ENCODE peak calls at places on chromosomes 12 and 14, in seven cellular contexts. D, P, I, L, A, O and G are unnamed samples. For H3K27me3, the result is how much of the 10 kb centered on the place peaks cover.

GRCh38 chr14:38089123-38089522 is 118.6 kb upstream of the SSTR1 start:
- DNase-seq in D (no peak), P (no peak), I (no peak), L (no peak), A (no peak), O (no peak), G (no peak)

GRCh38 chr12:75889214-75889613 is 142.4 kb downstream of the PHLDA1 start:
- DNase-seq in D (no peak), P (no peak), I (no peak), L (peak), A (peak), O (no peak), G (no peak)

GRCh38 chr12:70190252-70191010 is 52.8 kb upstream of the CNOT2 start:
- DNase-seq in D (no peak), P (no peak), I (no peak), L (no peak), A (no peak), O (no peak), G (peak)

GRCh38 chr14:105086833-105087307 is 21.6 kb upstream of the GPR132 start:
- DNase-seq in D (peak), P (peak), I (peak), L (peak), A (peak), O (peak), G (peak)

GRCh38 chr12:49301759-49302158 is 6.8 kb downstream of the PRPH start:
- DNase-seq in D (no peak), P (no peak), I (no peak), L (peak), A (no peak), O (no peak), G (no peak)

GRCh38 chr14:65792208-65792905 is 379.8 kb downstream of the FUT8 start:
- DNase-seq in D (no peak), P (no peak), I (no peak), L (peak), A (no peak), O (no peak), G (peak)

GRCh38 chr12:93857279-93857894 is 180.2 kb downstream of the CRADD start:
- DNase-seq in D (no peak), P (no peak), I (no peak), L (no peak), A (no peak), O (no peak), G (peak)

GRCh38 chr14:22865424-22866215 is 5.9 kb upstream of the LRP10 start:
- DNase-seq in D (no peak), P (no peak), I (no peak), L (peak), A (peak), O (no peak), G (no peak)

GRCh38 chr12:54127538-54128259 is 61.1 kb downstream of the SMUG1 start:
- DNase-seq in D (no peak), P (no peak), I (no peak), L (no peak), A (no peak), O (no peak), G (no peak)

GRCh38 chr12:54125950-54126695 is 62.7 kb downstream of the SMUG1 start:
- DNase-seq in D (peak), P (peak), I (no peak), L (no peak), A (peak), O (peak), G (no peak)

GRCh38 chr12:54129028-54129903 is 59.5 kb downstream of the SMUG1 start:
- DNase-seq in D (no peak), P (no peak), I (no peak), L (no peak), A (no peak), O (no peak), G (no peak)

GRCh38 chr12:54126696-54127537 is 61.9 kb downstream of the SMUG1 start:
- DNase-seq in D (no peak), P (peak), I (peak), L (peak), A (peak), O (peak), G (no peak)

GRCh38 chr12:54128466-54128865 is 60.3 kb downstream of the SMUG1 start:
- DNase-seq in D (no peak), P (no peak), I (no peak), L (peak), A (peak), O (no peak), G (no peak)
- H3K27me3 ChIP-seq in D (under half), P (under half), I (half or more), L (half or more), A (half or more), O (under half), G (under half)

GRCh38 chr14:60512952-60513554 is 4.1 kb downstream of the SIX6 start:
- DNase-seq in D (no peak), P (no peak), I (no peak), L (peak), A (peak), O (no peak), G (no peak)

GRCh38 chr14:60510976-60511599 is 2.1 kb downstream of the SIX6 start:
- DNase-seq in D (no peak), P (no peak), I (no peak), L (no peak), A (peak), O (no peak), G (no peak)

GRCh38 chr14:60514378-60515243 is 5.7 kb downstream of the SIX6 start:
- DNase-seq in D (no peak), P (no peak), I (no peak), L (peak), A (peak), O (peak), G (peak)

GRCh38 chr14:60515244-60515695 is 6.3 kb downstream of the SIX6 start:
- DNase-seq in D (no peak), P (no peak), I (no peak), L (no peak), A (no peak), O (no peak), G (no peak)

GRCh38 chr14:60515696-60516284 is 6.8 kb downstream of the SIX6 start:
- DNase-seq in D (no peak), P (no peak), I (no peak), L (peak), A (peak), O (no peak), G (no peak)
- H3K27me3 ChIP-seq in D (under half), P (under half), I (half or more), L (under half), A (half or more), O (under half), G (half or more)

DNA sequence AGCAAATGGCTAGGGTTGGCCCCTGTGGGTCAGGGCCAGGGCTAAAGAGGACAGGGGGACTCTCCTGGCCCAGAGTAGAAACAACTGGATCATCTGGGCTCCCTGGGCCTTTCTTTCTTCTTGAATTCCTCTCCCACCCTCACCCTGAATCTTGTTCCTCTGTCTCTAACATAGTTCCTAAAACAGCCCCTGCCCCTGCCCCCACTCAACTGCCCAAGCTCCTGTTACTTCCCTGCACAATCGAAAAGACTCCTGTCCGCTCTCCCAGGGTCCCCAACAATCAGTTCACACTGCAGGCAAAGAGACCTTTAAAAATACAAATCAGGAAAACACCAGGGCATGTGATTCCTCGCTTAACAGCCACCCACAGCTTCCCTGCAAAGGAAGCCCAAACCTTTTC is 18.0 kb upstream of the ANKRD33 start:
- DNase-seq in D (no peak), P (no peak), I (no peak), L (no peak), A (no peak), O (no peak), G (no peak)
- H3K27me3 ChIP-seq in D (under half), P (under half), I (under half), L (under half), A (half or more), O (under half), G (under half)

GRCh38 chr14:56812364-56813103 is 2.3 kb upstream of the OTX2 start:
- DNase-seq in D (no peak), P (no peak), I (no peak), L (no peak), A (peak), O (peak), G (no peak)
- H3K27me3 ChIP-seq in D (under half), P (under half), I (half or more), L (under half), A (under half), O (under half), G (half or more)

GRCh38 chr14:52356025-52356424 is 41.9 kb downstream of the PTGER2 start:
- DNase-seq in D (no peak), P (no peak), I (no peak), L (no peak), A (no peak), O (no peak), G (no peak)

GRCh38 chr14:52355016-52355430 is 40.9 kb downstream of the PTGER2 start:
- DNase-seq in D (no peak), P (no peak), I (no peak), L (no peak), A (peak), O (no peak), G (peak)

GRCh38 chr14:52355526-52355925 is 41.4 kb downstream of the PTGER2 start:
- DNase-seq in D (no peak), P (no peak), I (no peak), L (no peak), A (no peak), O (no peak), G (no peak)

GRCh38 chr14:52352546-52352945 is 38.4 kb downstream of the PTGER2 start:
- DNase-seq in D (no peak), P (no peak), I (no peak), L (no peak), A (no peak), O (no peak), G (no peak)

DNA sequence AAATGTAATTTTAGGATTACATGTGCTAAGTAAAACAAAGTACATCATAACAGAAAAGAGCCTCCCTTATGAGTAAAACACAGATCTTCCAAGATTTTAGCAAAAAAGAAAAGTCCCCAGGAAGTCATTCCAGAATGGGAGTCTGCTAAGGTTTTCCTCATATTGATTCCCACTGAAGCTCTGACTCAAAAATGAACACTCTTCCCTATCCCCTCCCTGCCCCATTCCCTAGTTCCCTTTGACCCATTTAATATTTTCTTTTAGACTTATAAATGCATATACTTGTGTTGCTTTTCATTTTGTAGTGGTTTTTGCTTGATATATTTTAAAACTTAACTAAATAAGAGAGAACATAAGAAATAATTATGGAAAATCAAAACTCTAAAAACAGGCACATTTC is 40.1 kb downstream of the PTGER2 start:
- DNase-seq in D (no peak), P (no peak), I (no peak), L (no peak), A (no peak), O (no peak), G (no peak)
- H3K27me3 ChIP-seq in D (under half), P (under half), I (under half), L (under half), A (under half), O (under half), G (under half)